ENCODE peak calls at places on chromosomes 1 and 21, in four cellular contexts. B is testis, G is progenitor cell of endocrine pancreas, X is T-helper 2 cell. V is an unnamed sample.

GRCh38 chr1:196128835-196129234 is 479.4 kb downstream of the KCNT2 start:
- DNase-seq in B (no peak), G (no peak), X (no peak), V (no peak)

GRCh38 chr1:147924813-147925212 is 3.4 kb upstream of the GPR89B start:
- DNase-seq in B (no peak), G (no peak), X (no peak), V (no peak)

GRCh38 chr1:150126811-150127210 is 22.9 kb upstream of the PLEKHO1 start:
- DNase-seq in B (no peak), G (no peak), X (no peak), V (no peak)

GRCh38 chr1:118100686-118101300 is 84.2 kb downstream of the SPAG17 start:
- DNase-seq in B (no peak), G (no peak), X (no peak), V (no peak)

GRCh38 chr1:196733091-196733970 is 41.3 kb upstream of the CFHR3 start:
- DNase-seq in B (no peak), G (no peak), X (no peak), V (no peak)

GRCh38 chr1:100921110-100921706 is 25.3 kb downstream of the SLC30A7 start:
- DNase-seq in B (no peak), G (no peak), X (no peak), V (no peak)

GRCh38 chr21:14877581-14878228 is 187.1 kb downstream of the NRIP1 start:
- DNase-seq in B (no peak), G (no peak), X (no peak), V (peak)

GRCh38 chr1:154975409-154976205 is 1.1 kb downstream of the CKS1B start:
- DNase-seq in B (peak), G (no peak), X (peak), V (peak)

GRCh38 chr1:156803086-156803851 is 13.4 kb downstream of the SH2D2A start:
- DNase-seq in B (no peak), G (no peak), X (no peak), V (no peak)

GRCh38 chr1:21301794-21302440 is 11.7 kb upstream of the ECE1 start:
- DNase-seq in B (no peak), G (no peak), X (no peak), V (no peak)

GRCh38 chr1:183655562-183656075 is 2.5 kb upstream of the APOBEC4 start:
- DNase-seq in B (peak), G (peak), X (peak), V (peak)

V was measured in GM13977.